ENCODE peak calls at places on chromosome 19, in ten cellular contexts. O, G, X, J, K, E, F, Y, P and N are unnamed samples.

GRCh38 chr19:38373907-38374331 is 452 bp upstream of the PSMD8 start:
- DNase-seq in O (no peak), G (no peak), X (no peak), J (no peak), K (no peak), E (no peak), F (no peak), Y (no peak), P (no peak), N (no peak)

GRCh38 chr19:1307755-1308303 is 22.2 kb downstream of the EFNA2 start:
- DNase-seq in O (no peak), G (no peak), X (no peak), J (no peak), K (no peak), E (no peak), F (no peak), Y (no peak), P (no peak), N (no peak)

GRCh38 chr19:32438751-32439150 is 33.2 kb downstream of the DPY19L3 start:
- DNase-seq in O (no peak), G (no peak), X (no peak), J (no peak), K (no peak), E (no peak), F (no peak), Y (no peak), P (no peak), N (no peak)

GRCh38 chr19:15790096-15790495 is 2.6 kb downstream of the OR10H5 start:
- DNase-seq in O (no peak), G (no peak), X (no peak), J (no peak), K (no peak), E (no peak), F (no peak), Y (peak), P (no peak), N (no peak)

GRCh38 chr19:54297759-54298305 is 15.1 kb downstream of the LILRA5 start:
- DNase-seq in O (no peak), G (no peak), X (peak), J (no peak), K (no peak), E (no peak), F (no peak), Y (peak), P (no peak), N (no peak)

GRCh38 chr19:31372245-31372781 is 23.1 kb upstream of the TSHZ3 start:
- DNase-seq in O (no peak), G (no peak), X (no peak), J (no peak), K (no peak), E (peak), F (no peak), Y (no peak), P (no peak), N (no peak)

GRCh38 chr19:49361438-49362047 is 673 bp downstream of the TEAD2 start:
- DNase-seq in O (peak), G (no peak), X (peak), J (peak), K (peak), E (no peak), F (no peak), Y (peak), P (peak), N (peak)

GRCh38 chr19:4375620-4376228 is 24.6 kb downstream of the SH3GL1 start:
- DNase-seq in O (peak), G (no peak), X (peak), J (peak), K (no peak), E (no peak), F (no peak), Y (peak), P (peak), N (no peak)

GRCh38 chr19:19179548-19180441 is 9.7 kb upstream of the MEF2B start:
- DNase-seq in O (no peak), G (no peak), X (no peak), J (peak), K (no peak), E (no peak), F (no peak), Y (no peak), P (no peak), N (no peak)

GRCh38 chr19:13160557-13160956 is 10.3 kb downstream of the IER2 start:
- DNase-seq in O (peak), G (no peak), X (no peak), J (peak), K (no peak), E (no peak), F (no peak), Y (peak), P (no peak), N (no peak)

GRCh38 chr19:34432797-34433196 is 4.6 kb downstream of the UBA2 start:
- DNase-seq in O (no peak), G (no peak), X (peak), J (peak), K (no peak), E (no peak), F (no peak), Y (no peak), P (no peak), N (no peak)

GRCh38 chr19:41575998-41576397 is at the start of gene CEACAM21:
- DNase-seq in O (no peak), G (no peak), X (no peak), J (no peak), K (no peak), E (no peak), F (no peak), Y (no peak), P (no peak), N (no peak)

GRCh38 chr19:40398417-40399056 is 8.6 kb upstream of the HIPK4 start:
- DNase-seq in O (no peak), G (peak), X (peak), J (no peak), K (no peak), E (peak), F (peak), Y (no peak), P (no peak), N (no peak)